ENCODE peak calls at places on chromosome 20, in five cellular contexts. One of them, this sample, is unnamed.

GRCh38 chr20:62702886-62703852 is 5.5 kb upstream of the NTSR1 start:
- DNase-seq in adrenal gland: peak; percentile 83
- DNase-seq in M059J: peak; percentile 98
- DNase-seq in NCI-H1092: no peak
- DNase-seq in IMR-90: peak; percentile 94
- DNase-seq in this sample: no peak

GRCh38 chr20:49283176-49283702 is 5.4 kb upstream of the ZNFX1 start:
- DNase-seq in adrenal gland: no peak
- DNase-seq in M059J: no peak
- DNase-seq in NCI-H1092: no peak
- DNase-seq in IMR-90: no peak
- DNase-seq in this sample: no peak

GRCh38 chr20:56859039-56859750 is 230.1 kb downstream of the TFAP2C start:
- DNase-seq in adrenal gland: no peak
- DNase-seq in M059J: no peak
- DNase-seq in NCI-H1092: no peak
- DNase-seq in IMR-90: no peak
- DNase-seq in this sample: no peak

GRCh38 chr20:19974621-19975435 is 42.3 kb upstream of the NAA20 start:
- DNase-seq in adrenal gland: peak; percentile 92
- DNase-seq in M059J: peak; percentile 94
- DNase-seq in NCI-H1092: peak; percentile 57
- DNase-seq in IMR-90: peak; percentile 97
- DNase-seq in this sample: peak; percentile 78

GRCh38 chr20:63252157-63252780 is 2.0 kb downstream of the NKAIN4 start:
- DNase-seq in adrenal gland: no peak
- DNase-seq in M059J: no peak
- DNase-seq in NCI-H1092: no peak
- DNase-seq in IMR-90: no peak
- DNase-seq in this sample: no peak

GRCh38 chr20:44208770-44209169 is 1.8 kb downstream of the OSER1 start:
- DNase-seq in adrenal gland: no peak
- DNase-seq in M059J: peak; percentile 39
- DNase-seq in NCI-H1092: no peak
- DNase-seq in IMR-90: peak; percentile 66
- DNase-seq in this sample: no peak

GRCh38 chr20:12838261-12838866 is 170.4 kb upstream of the SPTLC3 start:
- DNase-seq in adrenal gland: no peak
- DNase-seq in M059J: no peak
- DNase-seq in NCI-H1092: no peak
- DNase-seq in IMR-90: no peak
- DNase-seq in this sample: no peak

GRCh38 chr20:53794529-53795115 is 201.0 kb upstream of the ZNF217 start:
- DNase-seq in adrenal gland: no peak
- DNase-seq in M059J: peak; percentile 73
- DNase-seq in NCI-H1092: no peak
- DNase-seq in IMR-90: peak; percentile 47
- DNase-seq in this sample: no peak

GRCh38 chr20:15700147-15700765 is 873.0 kb downstream of the KIF16B start:
- DNase-seq in adrenal gland: no peak
- DNase-seq in M059J: peak; percentile 35
- DNase-seq in NCI-H1092: no peak
- DNase-seq in IMR-90: no peak
- DNase-seq in this sample: no peak

GRCh38 chr20:34546751-34547181 is 11.8 kb upstream of the MAP1LC3A start:
- DNase-seq in adrenal gland: no peak
- DNase-seq in M059J: no peak
- DNase-seq in NCI-H1092: peak; percentile 50
- DNase-seq in IMR-90: no peak
- DNase-seq in this sample: peak; percentile 64

GRCh38 chr20:43558412-43559146 is at the start of gene SGK2:
- DNase-seq in adrenal gland: peak; percentile 72
- DNase-seq in M059J: peak; percentile 66
- DNase-seq in NCI-H1092: no peak
- DNase-seq in IMR-90: peak; percentile 43
- DNase-seq in this sample: no peak

GRCh38 chr20:2303693-2304092 is 7.9 kb downstream of the TGM3 start:
- DNase-seq in adrenal gland: no peak
- DNase-seq in M059J: no peak
- DNase-seq in NCI-H1092: no peak
- DNase-seq in IMR-90: no peak
- DNase-seq in this sample: no peak

GRCh38 chr20:35216541-35216940 is 9.9 kb upstream of the MMP24 start:
- DNase-seq in adrenal gland: no peak
- DNase-seq in M059J: peak; percentile 44
- DNase-seq in NCI-H1092: no peak
- DNase-seq in IMR-90: no peak
- DNase-seq in this sample: no peak

GRCh38 chr20:49214546-49214945 is 4.7 kb upstream of the DDX27 start:
- DNase-seq in adrenal gland: no peak
- DNase-seq in M059J: no peak
- DNase-seq in NCI-H1092: no peak
- DNase-seq in IMR-90: no peak
- DNase-seq in this sample: no peak

GRCh38 chr20:38165089-38165965 is at the start of gene TGM2:
- DNase-seq in adrenal gland: peak; percentile 86
- DNase-seq in M059J: peak; percentile 77
- DNase-seq in NCI-H1092: peak; percentile 12
- DNase-seq in IMR-90: peak; percentile 69
- DNase-seq in this sample: peak; percentile 74

GRCh38 chr20:24963672-24964517 is 14.8 kb downstream of the CST7 start:
- DNase-seq in adrenal gland: no peak
- DNase-seq in M059J: no peak
- DNase-seq in NCI-H1092: no peak
- DNase-seq in IMR-90: no peak
- DNase-seq in this sample: no peak

GRCh38 chr20:9689041-9689440 is 149.8 kb downstream of the PAK5 start:
- DNase-seq in adrenal gland: no peak
- DNase-seq in M059J: no peak
- DNase-seq in NCI-H1092: no peak
- DNase-seq in IMR-90: no peak
- DNase-seq in this sample: no peak

GRCh38 chr20:48684501-48685041 is 143.2 kb downstream of the PREX1 start:
- DNase-seq in adrenal gland: peak; percentile 55
- DNase-seq in M059J: peak; percentile 61
- DNase-seq in NCI-H1092: no peak
- DNase-seq in IMR-90: no peak
- DNase-seq in this sample: no peak

GRCh38 chr20:21982559-21982958 is 277.1 kb downstream of the PAX1 start:
- DNase-seq in adrenal gland: no peak
- DNase-seq in M059J: no peak
- DNase-seq in NCI-H1092: no peak
- DNase-seq in IMR-90: no peak
- DNase-seq in this sample: no peak

GRCh38 chr20:39880890-39881289 is 808.1 kb downstream of the MAFB start:
- DNase-seq in adrenal gland: peak; percentile 11
- DNase-seq in M059J: peak; percentile 89
- DNase-seq in NCI-H1092: no peak
- DNase-seq in IMR-90: no peak
- DNase-seq in this sample: peak; percentile 57

GRCh38 chr20:57398231-57398821 is 7.1 kb downstream of the RBM38 start:
- DNase-seq in adrenal gland: no peak
- DNase-seq in M059J: no peak
- DNase-seq in NCI-H1092: peak; percentile 81
- DNase-seq in IMR-90: no peak
- DNase-seq in this sample: peak; percentile 47

This sample was measured in NCI-H2029 treated with DMSO at 0.1 percent for 48 hours.